ENCODE peak calls at places on chromosome 19, in nine cellular contexts. B is colonic mucosa, M is cardiac muscle cell, S is PC-3, K is foreskin fibroblast, I is HFF-Myc, N is gastrocnemius medialis, D is AG04449, E is neural progenitor cell. J is an unnamed sample.

GRCh38 chr19:1825909-1826556 is 14.0 kb upstream of the ATP8B3 start:
- DNase-seq in B (peak; percentile 81), M (peak; percentile 79), S (peak; percentile 67), K (peak; percentile 43), I (no peak), N (no peak), D (no peak), E (peak; percentile 89), J (no peak)

GRCh38 chr19:4059931-4060620 is 6.6 kb downstream of the ZBTB7A start:
- DNase-seq in B (peak; percentile 90), M (peak; percentile 57), S (no peak), K (no peak), I (no peak), N (no peak), D (no peak), E (no peak), J (peak; percentile 91)

GRCh38 chr19:28705008-28705407 is 507.9 kb downstream of the UQCRFS1 start:
- DNase-seq in B (no peak), M (peak; percentile 88), S (peak; percentile 57), K (peak; percentile 75), I (peak; percentile 41), N (no peak), D (peak; percentile 47), E (peak; percentile 48), J (no peak)

GRCh38 chr19:3061214-3062161 is 807 bp downstream of the TLE5 start:
- DNase-seq in B (peak; percentile 67), M (peak; percentile 60), S (no peak), K (no peak), I (no peak), N (no peak), D (no peak), E (no peak), J (peak; percentile 90)

GRCh38 chr19:10568444-10568825 is 344 bp downstream of the CDKN2D start:
- DNase-seq in B (peak; percentile 62), M (no peak), S (peak; percentile 50), K (no peak), I (no peak), N (no peak), D (no peak), E (no peak), J (peak; percentile 91)

GRCh38 chr19:17209126-17210036 is 5.8 kb upstream of the USE1 start:
- DNase-seq in B (peak; percentile 39), M (peak; percentile 34), S (peak; percentile 39), K (no peak), I (no peak), N (no peak), D (no peak), E (peak; percentile 93), J (no peak)

GRCh38 chr19:3039641-3040077 is 10.6 kb upstream of the TLE2 start:
- DNase-seq in B (no peak), M (no peak), S (no peak), K (no peak), I (no peak), N (no peak), D (no peak), E (peak; percentile 23), J (no peak)

GRCh38 chr19:51681286-51681956 is 11.7 kb upstream of the SPACA6 start:
- DNase-seq in B (no peak), M (peak; percentile 58), S (peak; percentile 38), K (no peak), I (no peak), N (no peak), D (no peak), E (no peak), J (no peak)

GRCh38 chr19:21047712-21048111 is 27.3 kb downstream of the ZNF430 start:
- DNase-seq in B (no peak), M (no peak), S (no peak), K (no peak), I (no peak), N (no peak), D (no peak), E (no peak), J (no peak)

GRCh38 chr19:49497047-49497789 is 984 bp downstream of the RPS11 start:
- DNase-seq in B (peak; percentile 85), M (peak; percentile 63), S (peak; percentile 65), K (peak; percentile 50), I (no peak), N (peak; percentile 48), D (no peak), E (peak; percentile 69), J (no peak)

GRCh38 chr19:32570081-32570785 is 10.8 kb upstream of the PDCD5 start:
- DNase-seq in B (peak; percentile 47), M (peak; percentile 72), S (peak; percentile 68), K (peak; percentile 60), I (peak; percentile 30), N (peak; percentile 5), D (peak; percentile 5), E (peak; percentile 81), J (no peak)

GRCh38 chr19:7746903-7747884 is at the start of gene CD209:
- DNase-seq in B (no peak), M (no peak), S (no peak), K (no peak), I (no peak), N (no peak), D (no peak), E (no peak), J (no peak)

GRCh38 chr19:11286312-11286974 is 9.5 kb upstream of the TSPAN16 start:
- DNase-seq in B (no peak), M (peak; percentile 84), S (no peak), K (peak; percentile 25), I (no peak), N (no peak), D (no peak), E (no peak), J (no peak)

DNA sequence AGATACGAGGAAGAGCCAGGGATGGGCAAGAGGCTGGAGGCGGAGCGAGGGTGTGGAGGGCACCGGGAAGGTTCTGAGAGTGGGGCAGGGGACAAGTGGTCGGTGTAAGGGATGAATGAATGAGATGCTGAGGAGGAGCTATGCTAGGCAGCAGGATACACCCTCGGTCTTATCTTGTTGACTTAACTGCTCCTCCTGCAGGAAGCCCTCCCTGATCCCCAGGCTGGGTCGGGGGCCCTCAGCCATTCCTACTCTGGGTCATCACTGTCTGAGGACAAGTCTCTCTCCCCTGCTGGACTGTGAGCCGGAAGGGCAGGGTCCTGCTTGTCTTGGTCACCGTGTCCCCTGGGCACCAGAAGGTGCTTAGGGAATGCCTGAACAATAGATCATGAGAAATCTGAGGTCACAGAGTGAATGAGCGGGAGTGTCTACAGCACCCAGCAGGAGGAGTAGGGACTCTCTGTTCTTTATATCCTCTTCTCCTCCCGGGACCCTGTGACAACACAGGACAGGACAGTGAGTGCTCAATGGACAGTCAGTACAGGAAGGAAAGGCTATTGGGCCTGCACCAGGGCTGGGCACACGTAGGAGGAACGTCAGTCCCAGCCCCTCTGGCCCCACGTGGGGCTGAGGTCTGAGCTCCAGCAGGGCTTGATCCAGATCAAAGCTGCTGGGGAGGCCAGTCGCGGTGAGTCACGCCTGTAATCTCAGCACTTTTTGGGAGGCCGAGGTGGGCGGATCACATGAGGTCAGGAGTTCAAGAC is 6.5 kb downstream of the NKPD1 start:
- DNase-seq in B (no peak), M (peak; percentile 94), S (peak; percentile 46), K (peak; percentile 83), I (peak; percentile 32), N (no peak), D (peak; percentile 4), E (no peak), J (no peak)
- H3K4me3 ChIP-seq in B (no peak overlapping the region), M (peak overlapping the region; percentile 1), S (no peak overlapping the region), K (no peak overlapping the region), I (no peak overlapping the region), N (no peak overlapping the region), D (no peak overlapping the region), E (peak overlapping the region; percentile 43), J (no peak overlapping the region)

GRCh38 chr19:30455881-30456280 is 83.7 kb downstream of the ZNF536 start:
- DNase-seq in B (no peak), M (no peak), S (no peak), K (no peak), I (no peak), N (no peak), D (no peak), E (no peak), J (no peak)

GRCh38 chr19:30457484-30457883 is 85.3 kb downstream of the ZNF536 start:
- DNase-seq in B (no peak), M (no peak), S (no peak), K (no peak), I (no peak), N (no peak), D (no peak), E (no peak), J (no peak)

GRCh38 chr19:30464162-30464561 is 92.0 kb downstream of the ZNF536 start:
- DNase-seq in B (no peak), M (no peak), S (no peak), K (no peak), I (no peak), N (no peak), D (no peak), E (no peak), J (no peak)

GRCh38 chr19:30459859-30460258 is 87.7 kb downstream of the ZNF536 start:
- DNase-seq in B (no peak), M (no peak), S (no peak), K (no peak), I (no peak), N (no peak), D (no peak), E (no peak), J (no peak)
- TF ChIP-seq CTCF in B (no peak), M (no peak), S (no peak), K (no peak), I (no peak), N (no peak), D (no peak), E (no peak), J (no peak)

DNA sequence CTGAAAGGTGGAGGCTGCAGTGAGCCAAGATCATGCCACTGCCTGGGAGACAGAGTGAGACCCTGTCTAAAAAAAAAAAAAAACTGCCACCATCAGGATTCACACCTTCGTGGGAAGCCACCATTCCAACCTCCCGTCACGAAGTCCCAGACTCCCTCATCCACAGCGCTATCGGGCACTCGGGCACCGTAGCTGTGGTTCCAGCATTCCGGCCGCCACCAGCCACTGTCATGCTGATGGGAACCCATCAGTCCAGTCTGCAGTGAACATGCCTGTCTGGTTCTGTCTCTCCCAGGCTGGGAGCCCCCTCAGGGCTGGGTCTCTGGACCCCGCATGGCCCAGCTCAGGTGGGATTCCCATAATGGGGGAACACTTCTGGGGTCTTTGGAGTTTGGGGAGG is 27.5 kb downstream of the TINCR start:
- DNase-seq in B (no peak), M (no peak), S (no peak), K (no peak), I (no peak), N (no peak), D (no peak), E (no peak), J (no peak)
- H3K4me3 ChIP-seq in B (no peak overlapping the region), M (no peak overlapping the region), S (no peak overlapping the region), K (no peak overlapping the region), I (no peak overlapping the region), N (no peak overlapping the region), D (no peak overlapping the region), E (no peak overlapping the region), J (no peak overlapping the region)

DNA sequence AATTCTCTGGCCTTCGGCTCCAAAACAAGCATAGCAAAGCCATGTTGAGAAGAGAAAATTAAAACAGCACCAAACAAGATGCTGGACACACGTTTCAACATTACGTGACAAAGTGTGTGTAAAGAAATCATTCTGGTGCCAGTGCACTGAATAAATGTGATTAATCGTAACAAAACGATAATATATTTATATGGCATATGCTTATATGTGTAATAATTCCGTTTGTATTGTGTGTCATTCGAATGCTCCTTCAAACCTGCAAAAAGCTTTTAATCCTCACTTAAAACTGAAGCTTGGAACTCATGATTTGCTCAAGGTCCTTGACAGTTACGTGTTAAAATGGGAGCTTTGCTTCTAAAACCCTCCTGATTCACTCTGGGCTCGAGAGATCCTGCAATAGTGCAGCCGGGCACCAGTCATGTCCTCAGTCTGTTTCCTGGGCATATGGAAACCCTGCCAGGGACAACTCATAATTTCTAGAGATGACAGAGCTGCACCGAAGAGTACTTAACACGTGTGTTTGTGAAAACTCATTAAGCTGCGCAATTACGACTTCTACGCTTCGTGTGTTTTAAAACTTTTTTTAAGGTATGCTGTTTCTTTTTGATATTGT is 731 bp upstream of the AKAP8L start:
- DNase-seq in B (no peak), M (peak; percentile 14), S (peak; percentile 43), K (peak; percentile 56), I (no peak), N (no peak), D (no peak), E (no peak), J (no peak)
- TF ChIP-seq CTCF in B (no peak), M (no peak), S (peak; percentile 16), K (no peak), I (no peak), N (no peak), D (no peak), E (no peak), J (no peak)

J was measured in kidney.